ENCODE peak calls at places on chromosome 18, in ten cellular contexts. One of them, this sample, is unnamed. For H3K4me1, the result is how much of the 10 kb centered on the place peaks cover.

GRCh38 chr18:53771664-53772063 is 452.8 kb downstream of the MBD2 start:
- DNase-seq in pancreas: no peak
- DNase-seq in body of pancreas: no peak
- DNase-seq in prostate gland: no peak
- DNase-seq in endothelial cell of umbilical vein: no peak
- DNase-seq in A549: no peak
- DNase-seq in SK-N-SH: peak
- DNase-seq in PC-3: no peak
- DNase-seq in hepatocyte: no peak
- DNase-seq in colonic mucosa: no peak
- DNase-seq in this sample: no peak

GRCh38 chr18:76874643-76875389 is 52.5 kb downstream of the ZNF236 start:
- DNase-seq in pancreas: no peak
- DNase-seq in body of pancreas: no peak
- DNase-seq in prostate gland: no peak
- DNase-seq in endothelial cell of umbilical vein: no peak
- DNase-seq in A549: no peak
- DNase-seq in SK-N-SH: peak
- DNase-seq in PC-3: no peak
- DNase-seq in hepatocyte: no peak
- DNase-seq in colonic mucosa: no peak
- DNase-seq in this sample: no peak

GRCh38 chr18:59453468-59453961 is 94.5 kb upstream of the LMAN1 start:
- DNase-seq in pancreas: no peak
- DNase-seq in body of pancreas: no peak
- DNase-seq in prostate gland: no peak
- DNase-seq in endothelial cell of umbilical vein: no peak
- DNase-seq in A549: no peak
- DNase-seq in SK-N-SH: peak
- DNase-seq in PC-3: no peak
- DNase-seq in hepatocyte: peak
- DNase-seq in colonic mucosa: no peak
- DNase-seq in this sample: no peak

GRCh38 chr18:77197073-77197472 is 52.6 kb upstream of the GALR1 start:
- DNase-seq in pancreas: no peak
- DNase-seq in body of pancreas: no peak
- DNase-seq in prostate gland: no peak
- DNase-seq in endothelial cell of umbilical vein: no peak
- DNase-seq in A549: no peak
- DNase-seq in SK-N-SH: no peak
- DNase-seq in PC-3: no peak
- DNase-seq in hepatocyte: no peak
- DNase-seq in colonic mucosa: no peak
- DNase-seq in this sample: no peak

GRCh38 chr18:22710628-22711380 is 222.3 kb upstream of the RBBP8 start:
- DNase-seq in pancreas: peak
- DNase-seq in body of pancreas: peak
- DNase-seq in prostate gland: no peak
- DNase-seq in endothelial cell of umbilical vein: peak
- DNase-seq in A549: peak
- DNase-seq in SK-N-SH: peak
- DNase-seq in PC-3: peak
- DNase-seq in hepatocyte: peak
- DNase-seq in colonic mucosa: peak
- DNase-seq in this sample: no peak

GRCh38 chr18:55546873-55547704 is 40.9 kb downstream of the TCF4 start:
- DNase-seq in pancreas: no peak
- DNase-seq in body of pancreas: no peak
- DNase-seq in prostate gland: no peak
- DNase-seq in endothelial cell of umbilical vein: peak
- DNase-seq in A549: no peak
- DNase-seq in SK-N-SH: no peak
- DNase-seq in PC-3: no peak
- DNase-seq in hepatocyte: peak
- DNase-seq in colonic mucosa: peak
- DNase-seq in this sample: no peak

GRCh38 chr18:1760901-1761300 is 810.4 kb downstream of the METTL4 start:
- DNase-seq in pancreas: no peak
- DNase-seq in body of pancreas: no peak
- DNase-seq in prostate gland: no peak
- DNase-seq in endothelial cell of umbilical vein: no peak
- DNase-seq in A549: no peak
- DNase-seq in SK-N-SH: no peak
- DNase-seq in PC-3: peak
- DNase-seq in hepatocyte: no peak
- DNase-seq in colonic mucosa: no peak
- DNase-seq in this sample: no peak

GRCh38 chr18:46759885-46760284 is 3.0 kb upstream of the ST8SIA5 start:
- DNase-seq in pancreas: no peak
- DNase-seq in body of pancreas: no peak
- DNase-seq in prostate gland: no peak
- DNase-seq in endothelial cell of umbilical vein: no peak
- DNase-seq in A549: no peak
- DNase-seq in SK-N-SH: no peak
- DNase-seq in PC-3: no peak
- DNase-seq in hepatocyte: no peak
- DNase-seq in colonic mucosa: no peak
- DNase-seq in this sample: no peak

GRCh38 chr18:40056085-40056484 is 1898.9 kb upstream of the PIK3C3 start:
- DNase-seq in pancreas: no peak
- DNase-seq in body of pancreas: no peak
- DNase-seq in prostate gland: no peak
- DNase-seq in endothelial cell of umbilical vein: no peak
- DNase-seq in A549: no peak
- DNase-seq in SK-N-SH: no peak
- DNase-seq in PC-3: no peak
- DNase-seq in hepatocyte: no peak
- DNase-seq in colonic mucosa: no peak
- DNase-seq in this sample: no peak

GRCh38 chr18:79511271-79511670 is 115.5 kb downstream of the NFATC1 start:
- DNase-seq in pancreas: peak
- DNase-seq in body of pancreas: peak
- DNase-seq in prostate gland: no peak
- DNase-seq in endothelial cell of umbilical vein: no peak
- DNase-seq in A549: no peak
- DNase-seq in SK-N-SH: no peak
- DNase-seq in PC-3: no peak
- DNase-seq in hepatocyte: no peak
- DNase-seq in colonic mucosa: no peak
- DNase-seq in this sample: peak

GRCh38 chr18:24019641-24020331 is 5.2 kb downstream of the TTC39C start:
- DNase-seq in pancreas: no peak
- DNase-seq in body of pancreas: no peak
- DNase-seq in prostate gland: no peak
- DNase-seq in endothelial cell of umbilical vein: no peak
- DNase-seq in A549: no peak
- DNase-seq in SK-N-SH: no peak
- DNase-seq in PC-3: no peak
- DNase-seq in hepatocyte: no peak
- DNase-seq in colonic mucosa: no peak
- DNase-seq in this sample: no peak

GRCh38 chr18:57397440-57397839 is 37.7 kb upstream of the ONECUT2 start:
- DNase-seq in pancreas: no peak
- DNase-seq in body of pancreas: no peak
- DNase-seq in prostate gland: no peak
- DNase-seq in endothelial cell of umbilical vein: no peak
- DNase-seq in A549: no peak
- DNase-seq in SK-N-SH: no peak
- DNase-seq in PC-3: peak
- DNase-seq in hepatocyte: peak
- DNase-seq in colonic mucosa: no peak
- DNase-seq in this sample: no peak

GRCh38 chr18:77164026-77164425 is 31.4 kb upstream of the MBP start:
- DNase-seq in pancreas: no peak
- DNase-seq in body of pancreas: no peak
- DNase-seq in prostate gland: no peak
- DNase-seq in endothelial cell of umbilical vein: no peak
- DNase-seq in A549: no peak
- DNase-seq in SK-N-SH: no peak
- DNase-seq in PC-3: no peak
- DNase-seq in hepatocyte: no peak
- DNase-seq in colonic mucosa: no peak
- DNase-seq in this sample: no peak

GRCh38 chr18:27983780-27984179 is 193.2 kb downstream of the CDH2 start:
- DNase-seq in pancreas: no peak
- DNase-seq in body of pancreas: no peak
- DNase-seq in prostate gland: no peak
- DNase-seq in endothelial cell of umbilical vein: no peak
- DNase-seq in A549: no peak
- DNase-seq in SK-N-SH: no peak
- DNase-seq in PC-3: peak
- DNase-seq in hepatocyte: no peak
- DNase-seq in colonic mucosa: no peak
- DNase-seq in this sample: no peak

GRCh38 chr18:58102875-58103274 is 58.8 kb downstream of the NEDD4L start:
- DNase-seq in pancreas: no peak
- DNase-seq in body of pancreas: no peak
- DNase-seq in prostate gland: no peak
- DNase-seq in endothelial cell of umbilical vein: no peak
- DNase-seq in A549: no peak
- DNase-seq in SK-N-SH: no peak
- DNase-seq in PC-3: no peak
- DNase-seq in hepatocyte: no peak
- DNase-seq in colonic mucosa: no peak
- DNase-seq in this sample: no peak

GRCh38 chr18:28041366-28041765 is 135.6 kb downstream of the CDH2 start:
- DNase-seq in pancreas: no peak
- DNase-seq in body of pancreas: no peak
- DNase-seq in prostate gland: no peak
- DNase-seq in endothelial cell of umbilical vein: no peak
- DNase-seq in A549: no peak
- DNase-seq in SK-N-SH: peak
- DNase-seq in PC-3: no peak
- DNase-seq in hepatocyte: peak
- DNase-seq in colonic mucosa: no peak
- DNase-seq in this sample: no peak

GRCh38 chr18:26697186-26697585 is 148.8 kb upstream of the KCTD1 start:
- DNase-seq in pancreas: no peak
- DNase-seq in body of pancreas: no peak
- DNase-seq in prostate gland: no peak
- DNase-seq in endothelial cell of umbilical vein: no peak
- DNase-seq in A549: no peak
- DNase-seq in SK-N-SH: no peak
- DNase-seq in PC-3: no peak
- DNase-seq in hepatocyte: no peak
- DNase-seq in colonic mucosa: no peak
- DNase-seq in this sample: no peak

GRCh38 chr18:7596133-7596532 is 29.0 kb downstream of the PTPRM start:
- DNase-seq in pancreas: no peak
- DNase-seq in body of pancreas: no peak
- DNase-seq in prostate gland: no peak
- DNase-seq in endothelial cell of umbilical vein: no peak
- DNase-seq in A549: no peak
- DNase-seq in SK-N-SH: no peak
- DNase-seq in PC-3: no peak
- DNase-seq in hepatocyte: no peak
- DNase-seq in colonic mucosa: no peak
- DNase-seq in this sample: no peak

GRCh38 chr18:23573948-23574431 is 12.3 kb downstream of the NPC1 start:
- DNase-seq in pancreas: no peak
- DNase-seq in body of pancreas: no peak
- DNase-seq in prostate gland: no peak
- DNase-seq in endothelial cell of umbilical vein: peak
- DNase-seq in A549: no peak
- DNase-seq in SK-N-SH: no peak
- DNase-seq in PC-3: peak
- DNase-seq in hepatocyte: peak
- DNase-seq in colonic mucosa: no peak
- DNase-seq in this sample: no peak

GRCh38 chr18:38367473-38367872 is 801.9 kb upstream of the CELF4 start:
- DNase-seq in pancreas: no peak
- DNase-seq in body of pancreas: no peak
- DNase-seq in prostate gland: no peak
- DNase-seq in endothelial cell of umbilical vein: no peak
- DNase-seq in A549: no peak
- DNase-seq in SK-N-SH: peak
- DNase-seq in PC-3: no peak
- DNase-seq in hepatocyte: no peak
- DNase-seq in colonic mucosa: no peak
- DNase-seq in this sample: no peak

GRCh38 chr18:55152801-55153200 is 193.5 kb upstream of the CCDC68 start:
- DNase-seq in pancreas: no peak
- DNase-seq in body of pancreas: no peak
- DNase-seq in prostate gland: no peak
- DNase-seq in endothelial cell of umbilical vein: peak
- DNase-seq in A549: no peak
- DNase-seq in SK-N-SH: no peak
- DNase-seq in PC-3: peak
- DNase-seq in hepatocyte: no peak
- DNase-seq in colonic mucosa: no peak
- DNase-seq in this sample: no peak

GRCh38 chr18:62797329-62797728 is 82.0 kb downstream of the PHLPP1 start:
- DNase-seq in pancreas: no peak
- DNase-seq in body of pancreas: no peak
- DNase-seq in prostate gland: no peak
- DNase-seq in endothelial cell of umbilical vein: no peak
- DNase-seq in A549: no peak
- DNase-seq in SK-N-SH: no peak
- DNase-seq in PC-3: no peak
- DNase-seq in hepatocyte: no peak
- DNase-seq in colonic mucosa: no peak
- DNase-seq in this sample: no peak
- H3K4me1 ChIP-seq in pancreas: under half
- H3K4me1 ChIP-seq in body of pancreas: under half
- H3K4me1 ChIP-seq in prostate gland: under half
- H3K4me1 ChIP-seq in endothelial cell of umbilical vein: under half
- H3K4me1 ChIP-seq in A549: under half
- H3K4me1 ChIP-seq in SK-N-SH: under half
- H3K4me1 ChIP-seq in PC-3: under half
- H3K4me1 ChIP-seq in hepatocyte: under half
- H3K4me1 ChIP-seq in colonic mucosa: under half
- H3K4me1 ChIP-seq in this sample: under half

GRCh38 chr18:13409997-13410396 is 191.4 kb downstream of the LDLRAD4 start:
- DNase-seq in pancreas: no peak
- DNase-seq in body of pancreas: no peak
- DNase-seq in prostate gland: no peak
- DNase-seq in endothelial cell of umbilical vein: no peak
- DNase-seq in A549: no peak
- DNase-seq in SK-N-SH: no peak
- DNase-seq in PC-3: no peak
- DNase-seq in hepatocyte: no peak
- DNase-seq in colonic mucosa: no peak
- DNase-seq in this sample: no peak
- TF ChIP-seq CTCF in pancreas: no peak
- TF ChIP-seq CTCF in body of pancreas: no peak
- TF ChIP-seq CTCF in prostate gland: no peak
- TF ChIP-seq CTCF in endothelial cell of umbilical vein: no peak
- TF ChIP-seq CTCF in A549: no peak
- TF ChIP-seq CTCF in SK-N-SH: no peak
- TF ChIP-seq CTCF in PC-3: no peak
- TF ChIP-seq CTCF in hepatocyte: no peak
- TF ChIP-seq CTCF in colonic mucosa: no peak
- TF ChIP-seq CTCF in this sample: no peak

GRCh38 chr18:2910261-2910660 is 63.5 kb downstream of the EMILIN2 start:
- DNase-seq in pancreas: no peak
- DNase-seq in body of pancreas: no peak
- DNase-seq in prostate gland: no peak
- DNase-seq in endothelial cell of umbilical vein: no peak
- DNase-seq in A549: no peak
- DNase-seq in SK-N-SH: no peak
- DNase-seq in PC-3: no peak
- DNase-seq in hepatocyte: no peak
- DNase-seq in colonic mucosa: no peak
- DNase-seq in this sample: no peak
- H3K4me1 ChIP-seq in pancreas: under half
- H3K4me1 ChIP-seq in body of pancreas: under half
- H3K4me1 ChIP-seq in prostate gland: under half
- H3K4me1 ChIP-seq in endothelial cell of umbilical vein: under half
- H3K4me1 ChIP-seq in A549: under half
- H3K4me1 ChIP-seq in SK-N-SH: under half
- H3K4me1 ChIP-seq in PC-3: under half
- H3K4me1 ChIP-seq in hepatocyte: under half
- H3K4me1 ChIP-seq in colonic mucosa: under half
- H3K4me1 ChIP-seq in this sample: under half

GRCh38 chr18:48138211-48138610 is 207.8 kb upstream of the SMAD2 start:
- DNase-seq in pancreas: no peak
- DNase-seq in body of pancreas: no peak
- DNase-seq in prostate gland: no peak
- DNase-seq in endothelial cell of umbilical vein: no peak
- DNase-seq in A549: no peak
- DNase-seq in SK-N-SH: no peak
- DNase-seq in PC-3: no peak
- DNase-seq in hepatocyte: no peak
- DNase-seq in colonic mucosa: no peak
- DNase-seq in this sample: no peak
- TF ChIP-seq CTCF in pancreas: no peak
- TF ChIP-seq CTCF in body of pancreas: no peak
- TF ChIP-seq CTCF in prostate gland: no peak
- TF ChIP-seq CTCF in endothelial cell of umbilical vein: no peak
- TF ChIP-seq CTCF in A549: no peak
- TF ChIP-seq CTCF in SK-N-SH: no peak
- TF ChIP-seq CTCF in PC-3: no peak
- TF ChIP-seq CTCF in hepatocyte: no peak
- TF ChIP-seq CTCF in colonic mucosa: no peak
- TF ChIP-seq CTCF in this sample: no peak

This sample was measured in tibial artery.